ENCODE peak calls at places on chromosomes 12 and 14, in six cellular contexts. K is body of pancreas, T is A549, R is heart left ventricle, A is HCT116, Q is mucosa of descending colon. N is an unnamed sample.

GRCh38 chr12:130668286-130669204 is 47.6 kb downstream of the RIMBP2 start:
- DNase-seq in K (no peak), T (no peak), R (no peak), A (no peak), Q (no peak), N (no peak)

GRCh38 chr14:105326891-105327694 is 12.5 kb downstream of the PACS2 start:
- DNase-seq in K (no peak), T (no peak), R (peak; percentile 64), A (no peak), Q (peak; percentile 37), N (no peak)

GRCh38 chr12:119440961-119441360 is 106.4 kb downstream of the CCDC60 start:
- DNase-seq in K (no peak), T (no peak), R (no peak), A (no peak), Q (no peak), N (no peak)

GRCh38 chr14:59207506-59207933 is 19.1 kb downstream of the DAAM1 start:
- DNase-seq in K (no peak), T (no peak), R (no peak), A (no peak), Q (no peak), N (no peak)

GRCh38 chr14:51089278-51089677 is 5.6 kb downstream of the TRIM9 start:
- DNase-seq in K (no peak), T (no peak), R (no peak), A (no peak), Q (no peak), N (no peak)

GRCh38 chr12:57201219-57201618 is 15.4 kb upstream of the NXPH4 start:
- DNase-seq in K (no peak), T (no peak), R (no peak), A (no peak), Q (no peak), N (no peak)

GRCh38 chr12:45732936-45733335 is 3.4 kb downstream of the ARID2 start:
- DNase-seq in K (no peak), T (no peak), R (no peak), A (no peak), Q (no peak), N (peak; percentile 23)

GRCh38 chr14:104184911-104185499 is 46.6 kb downstream of the KIF26A start:
- DNase-seq in K (no peak), T (no peak), R (peak; percentile 81), A (no peak), Q (no peak), N (peak; percentile 21)

GRCh38 chr14:101313268-101313667 is 248.0 kb upstream of the DIO3 start:
- DNase-seq in K (no peak), T (no peak), R (no peak), A (no peak), Q (no peak), N (no peak)
- H3K9me3 ChIP-seq in K (peaks cover 14% of the 10 kb centered on the region), T (peaks cover 26% of the 10 kb centered on the region), R (peaks cover 11% of the 10 kb centered on the region), A (peaks cover 7% of the 10 kb centered on the region), Q (peaks cover 15% of the 10 kb centered on the region), N (no peaks in the 10 kb centered on the region)

DNA sequence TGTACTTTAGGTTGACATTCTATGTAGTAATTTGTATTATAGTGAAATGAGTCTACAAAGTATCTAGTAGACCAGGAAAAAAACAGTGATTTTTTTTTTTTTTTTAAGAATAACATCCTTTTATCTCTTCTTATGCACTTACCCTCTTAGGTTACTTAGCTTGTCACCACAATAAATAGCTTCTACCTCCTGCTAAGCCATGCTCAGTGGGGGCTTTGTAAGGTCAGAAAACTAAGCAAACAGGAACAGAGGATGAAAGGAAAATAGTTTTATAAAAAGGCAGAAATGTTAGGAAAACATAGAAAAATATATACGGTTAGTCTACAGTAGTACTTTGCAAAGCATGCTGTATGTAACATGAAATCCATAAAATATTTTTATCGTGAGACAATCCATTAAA is 385.3 kb upstream of the ATXN7L3B start:
- DNase-seq in K (no peak), T (no peak), R (no peak), A (no peak), Q (no peak), N (peak; percentile 5)
- H3K4me1 ChIP-seq in K (no peaks in the 10 kb centered on the region), T (no peaks in the 10 kb centered on the region), R (no peaks in the 10 kb centered on the region), A (no peaks in the 10 kb centered on the region), Q (no peaks in the 10 kb centered on the region), N (no peaks in the 10 kb centered on the region)

GRCh38 chr14:79580908-79581307 is 630.4 kb downstream of the DIO2 start:
- DNase-seq in K (no peak), T (no peak), R (no peak), A (no peak), Q (no peak), N (no peak)

GRCh38 chr14:79583738-79584405 is 627.4 kb downstream of the DIO2 start:
- DNase-seq in K (no peak), T (no peak), R (no peak), A (no peak), Q (no peak), N (no peak)

GRCh38 chr14:79584679-79585078 is 626.6 kb downstream of the DIO2 start:
- DNase-seq in K (no peak), T (no peak), R (no peak), A (no peak), Q (no peak), N (peak; percentile 26)

GRCh38 chr14:79580414-79580813 is 630.9 kb downstream of the DIO2 start:
- DNase-seq in K (no peak), T (no peak), R (no peak), A (no peak), Q (no peak), N (no peak)

GRCh38 chr14:79581912-79582576 is 629.3 kb downstream of the DIO2 start:
- DNase-seq in K (no peak), T (no peak), R (no peak), A (no peak), Q (no peak), N (no peak)
- H3K9me3 ChIP-seq in K (no peaks in the 10 kb centered on the region), T (no peaks in the 10 kb centered on the region), R (no peaks in the 10 kb centered on the region), A (peaks cover 22% of the 10 kb centered on the region), Q (no peaks in the 10 kb centered on the region), N (no peaks in the 10 kb centered on the region)

GRCh38 chr14:23441076-23441475 is 5.6 kb upstream of the MYH7 start:
- DNase-seq in K (no peak), T (no peak), R (no peak), A (no peak), Q (no peak), N (peak; percentile 50)

GRCh38 chr14:23444314-23444713 is 8.9 kb upstream of the MYH7 start:
- DNase-seq in K (no peak), T (no peak), R (no peak), A (no peak), Q (no peak), N (no peak)

GRCh38 chr14:23443881-23444280 is 8.4 kb upstream of the MYH7 start:
- DNase-seq in K (no peak), T (no peak), R (no peak), A (no peak), Q (no peak), N (no peak)

GRCh38 chr14:23443411-23443812 is 8.0 kb upstream of the MYH7 start:
- DNase-seq in K (no peak), T (no peak), R (peak; percentile 85), A (no peak), Q (no peak), N (no peak)

DNA sequence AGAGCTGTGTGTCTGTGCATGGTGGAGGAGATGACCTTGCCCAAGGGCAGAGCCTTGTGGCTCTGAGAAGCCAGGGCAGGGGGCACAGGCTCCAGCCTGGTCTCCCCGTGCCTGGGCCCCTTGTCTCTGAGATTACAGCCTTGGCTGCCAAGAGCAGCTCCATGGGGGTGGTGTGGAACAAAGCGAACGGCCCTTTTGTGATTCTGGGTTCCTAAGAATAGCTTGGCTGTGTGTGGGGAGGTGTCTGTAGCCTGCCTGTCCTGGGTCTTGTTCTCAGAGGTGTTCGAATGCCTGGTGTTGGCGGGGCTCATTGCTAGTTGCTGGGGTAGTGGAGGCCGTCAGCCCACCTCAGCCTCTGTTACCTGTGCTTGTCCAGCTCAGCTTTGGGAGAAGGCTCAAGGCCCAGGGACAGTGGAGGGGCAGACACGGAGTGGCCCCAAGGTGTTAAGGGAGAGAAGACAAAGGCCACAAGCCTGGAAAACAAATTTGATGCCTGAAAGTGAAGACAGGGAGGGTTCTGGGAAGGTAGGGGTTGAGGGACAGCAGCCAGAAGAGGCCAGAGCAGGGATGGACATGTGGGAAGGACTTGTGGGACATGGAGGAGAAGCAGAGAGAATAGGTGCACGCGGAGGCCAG is 7.4 kb upstream of the MYH7 start:
- DNase-seq in K (no peak), T (no peak), R (peak; percentile 86), A (no peak), Q (no peak), N (peak; percentile 92)
- H3K4me1 ChIP-seq in K (peaks cover 7% of the 10 kb centered on the region), T (no peaks in the 10 kb centered on the region), R (peaks cover 57% of the 10 kb centered on the region), A (no peaks in the 10 kb centered on the region), Q (peaks cover 16% of the 10 kb centered on the region), N (peaks cover 98% of the 10 kb centered on the region)

GRCh38 chr12:93873561-93873960 is 196.4 kb downstream of the CRADD start:
- DNase-seq in K (no peak), T (no peak), R (no peak), A (no peak), Q (no peak), N (no peak)
- H3K9me3 ChIP-seq in K (no peaks in the 10 kb centered on the region), T (peaks cover 55% of the 10 kb centered on the region), R (peaks cover 62% of the 10 kb centered on the region), A (peaks cover 4% of the 10 kb centered on the region), Q (peaks cover 25% of the 10 kb centered on the region), N (no peaks in the 10 kb centered on the region)

GRCh38 chr12:25252946-25253345 is 2.2 kb upstream of the KRAS start:
- DNase-seq in K (no peak), T (no peak), R (no peak), A (no peak), Q (no peak), N (no peak)
- H3K4me1 ChIP-seq in K (peaks cover 68% of the 10 kb centered on the region), T (peaks cover 11% of the 10 kb centered on the region), R (peaks cover 18% of the 10 kb centered on the region), A (peaks cover 16% of the 10 kb centered on the region), Q (peaks cover 16% of the 10 kb centered on the region), N (peaks cover 4% of the 10 kb centered on the region)

GRCh38 chr12:48687595-48687994 is 5.6 kb upstream of the KANSL2 start:
- DNase-seq in K (no peak), T (no peak), R (no peak), A (no peak), Q (no peak), N (no peak)
- H3K9me3 ChIP-seq in K (no peaks in the 10 kb centered on the region), T (no peaks in the 10 kb centered on the region), R (no peaks in the 10 kb centered on the region), A (no peaks in the 10 kb centered on the region), Q (no peaks in the 10 kb centered on the region), N (no peaks in the 10 kb centered on the region)

DNA sequence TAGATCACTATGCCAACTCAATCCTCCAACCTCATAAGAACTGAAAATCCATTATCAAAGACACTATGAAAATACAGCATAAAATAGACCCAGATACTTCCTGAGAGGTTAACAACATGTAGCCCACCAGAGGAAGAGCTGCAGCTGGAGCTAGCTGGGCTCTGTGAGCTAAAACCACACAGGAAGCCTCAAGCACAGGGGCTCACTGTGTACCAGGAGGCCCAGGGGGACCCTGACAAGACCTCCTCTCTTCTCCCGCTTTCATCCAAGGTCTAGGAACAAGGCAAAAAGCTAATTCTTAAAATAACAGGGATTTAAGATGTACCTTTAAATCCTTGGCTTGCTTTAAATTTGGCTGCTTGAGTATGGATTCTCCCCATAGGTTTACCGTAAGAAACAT is 53.6 kb downstream of the EIF2S3B start:
- DNase-seq in K (no peak), T (no peak), R (no peak), A (no peak), Q (no peak), N (no peak)
- H3K4me1 ChIP-seq in K (no peaks in the 10 kb centered on the region), T (peaks cover 3% of the 10 kb centered on the region), R (no peaks in the 10 kb centered on the region), A (no peaks in the 10 kb centered on the region), Q (no peaks in the 10 kb centered on the region), N (peaks cover 5% of the 10 kb centered on the region)